ENCODE peak calls at places on chromosomes 5 and 9, in five cellular contexts. Z is CD8-positive, alpha-beta T cell; Q is suprapubic skin; U is tibial nerve; K is hepatocyte. A is an unnamed sample.

GRCh38 chr5:129460121-129460950 is at the start of gene ADAMTS19:
- DNase-seq in Z (no peak), Q (no peak), U (no peak), K (peak), A (no peak)

GRCh38 chr5:52864884-52865283 is 77.2 kb downstream of the ITGA1 start:
- DNase-seq in Z (no peak), Q (no peak), U (no peak), K (no peak), A (no peak)

GRCh38 chr5:95631991-95632675 is 12.2 kb downstream of the GPR150 start:
- DNase-seq in Z (peak), Q (no peak), U (no peak), K (peak), A (no peak)

GRCh38 chr9:130627051-130627450 is 37.3 kb upstream of the PRDM12 start:
- DNase-seq in Z (no peak), Q (no peak), U (no peak), K (no peak), A (no peak)

GRCh38 chr9:127796899-127797370 is 5.7 kb upstream of the FPGS start:
- DNase-seq in Z (no peak), Q (no peak), U (no peak), K (no peak), A (no peak)

GRCh38 chr9:135714242-135715055 is 12.5 kb downstream of the KCNT1 start:
- DNase-seq in Z (no peak), Q (no peak), U (no peak), K (peak), A (no peak)

GRCh38 chr9:99126312-99126711 is 21.4 kb downstream of the TGFBR1 start:
- DNase-seq in Z (no peak), Q (no peak), U (no peak), K (no peak), A (no peak)

GRCh38 chr9:119811030-119811429 is 441.8 kb upstream of the BRINP1 start:
- DNase-seq in Z (no peak), Q (no peak), U (no peak), K (peak), A (no peak)

GRCh38 chr9:82133973-82134372 is 145.4 kb downstream of the SPATA31D1 start:
- DNase-seq in Z (no peak), Q (no peak), U (no peak), K (no peak), A (no peak)

GRCh38 chr9:33210006-33210715 is 29.8 kb upstream of the SPINK4 start:
- DNase-seq in Z (no peak), Q (no peak), U (no peak), K (no peak), A (no peak)

GRCh38 chr5:6686916-6687409 is 26.3 kb upstream of the TENT4A start:
- DNase-seq in Z (no peak), Q (no peak), U (peak), K (peak), A (no peak)

GRCh38 chr5:94747371-94747770 is 128.9 kb downstream of the SLF1 start:
- DNase-seq in Z (no peak), Q (no peak), U (no peak), K (no peak), A (no peak)

GRCh38 chr5:132839426-132840301 is 9.2 kb upstream of the SHROOM1 start:
- DNase-seq in Z (no peak), Q (no peak), U (no peak), K (peak), A (no peak)

GRCh38 chr9:4062966-4063365 is 236.9 kb downstream of the GLIS3 start:
- DNase-seq in Z (no peak), Q (no peak), U (no peak), K (no peak), A (no peak)

GRCh38 chr5:152817311-152817710 is 412.2 kb upstream of the NMUR2 start:
- DNase-seq in Z (no peak), Q (no peak), U (no peak), K (no peak), A (no peak)

GRCh38 chr9:89470239-89470638 is 27.7 kb downstream of the SEMA4D start:
- DNase-seq in Z (no peak), Q (no peak), U (no peak), K (no peak), A (no peak)

GRCh38 chr5:107300928-107301327 is 369.8 kb downstream of the EFNA5 start:
- DNase-seq in Z (no peak), Q (no peak), U (no peak), K (no peak), A (no peak)

DNA sequence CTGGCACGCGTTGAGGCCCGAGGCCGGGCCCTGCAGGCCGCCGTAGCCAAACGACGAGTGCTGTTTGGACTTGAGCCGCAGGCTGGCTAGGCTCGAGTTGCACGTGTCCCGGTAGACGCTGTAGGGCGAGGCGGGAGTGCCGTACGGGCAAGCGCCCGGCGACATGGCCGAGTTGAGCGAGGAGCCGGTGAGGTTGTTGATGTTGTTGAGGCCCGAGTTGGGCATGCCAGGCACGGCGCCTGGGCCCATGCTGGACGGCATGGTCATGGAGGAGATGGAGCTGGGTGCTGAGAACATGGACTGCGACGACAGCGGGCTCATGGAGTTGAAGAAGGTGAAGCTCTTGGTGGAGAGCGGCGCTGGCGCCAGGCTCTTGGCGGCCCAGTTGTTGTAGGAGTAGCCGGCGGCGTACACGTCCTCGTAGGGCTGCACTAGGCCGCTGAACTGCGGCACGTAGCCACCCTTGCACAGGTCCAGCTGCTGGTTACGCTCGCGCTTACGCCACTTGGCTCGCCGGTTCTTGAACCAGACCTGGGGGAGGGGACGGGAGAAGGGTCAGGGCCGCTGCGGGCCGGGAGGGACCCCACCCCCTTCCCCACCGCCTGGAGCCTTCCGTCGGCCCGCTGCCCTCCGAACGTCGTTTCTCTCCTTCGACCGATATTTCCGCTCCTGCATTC is 5.1 kb downstream of the PITX1 start:
- DNase-seq in Z (no peak), Q (no peak), U (no peak), K (no peak), A (no peak)
- H3K27ac ChIP-seq in Z (no peak), Q (no peak), U (no peak), K (peak), A (no peak)

GRCh38 chr5:176812269-176813259 is 2.2 kb downstream of the UNC5A start:
- DNase-seq in Z (no peak), Q (no peak), U (no peak), K (peak), A (no peak)
- TF ChIP-seq CTCF in Z (no peak), Q (no peak), U (no peak), K (peak), A (peak)

GRCh38 chr9:116647515-116647809 is 39.6 kb upstream of the TRIM32 start:
- DNase-seq in Z (no peak), Q (peak), U (no peak), K (no peak), A (peak)
- H3K27ac ChIP-seq in Z (no peak), Q (no peak), U (no peak), K (no peak), A (no peak)

GRCh38 chr5:173970878-173971650 is 17.9 kb upstream of the C5orf47 start:
- DNase-seq in Z (no peak), Q (no peak), U (no peak), K (no peak), A (no peak)
- TF ChIP-seq CTCF in Z (no peak), Q (no peak), U (no peak), K (no peak), A (no peak)

GRCh38 chr5:31864015-31864414 is 225.1 kb downstream of the PDZD2 start:
- DNase-seq in Z (no peak), Q (no peak), U (no peak), K (no peak), A (no peak)
- H3K27ac ChIP-seq in Z (no peak), Q (no peak), U (peak), K (no peak), A (no peak)

GRCh38 chr9:90773593-90773992 is 28.0 kb upstream of the SYK start:
- DNase-seq in Z (no peak), Q (no peak), U (no peak), K (peak), A (no peak)
- TF ChIP-seq CTCF in Z (no peak), Q (peak), U (peak), K (peak), A (peak)

DNA sequence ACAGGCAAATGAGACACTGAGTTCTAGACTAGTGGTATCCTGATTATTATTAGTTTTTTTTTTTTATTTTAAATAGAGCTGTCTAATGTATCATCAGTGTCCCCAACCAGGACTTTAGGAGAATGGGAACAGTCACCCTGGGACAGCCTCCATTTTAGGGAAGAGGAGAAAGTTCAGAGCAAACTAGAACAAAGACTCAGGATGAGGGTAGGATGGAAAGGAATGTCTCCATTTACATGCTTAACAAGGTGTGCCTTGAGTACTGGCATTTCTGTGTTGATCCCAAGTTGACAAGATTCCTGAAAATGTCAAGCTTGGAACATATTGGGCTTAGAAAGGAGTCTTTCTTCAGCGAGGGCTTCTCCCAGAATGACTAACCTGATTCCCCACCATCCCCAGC is 223.5 kb downstream of the ARRDC3 start:
- DNase-seq in Z (no peak), Q (no peak), U (no peak), K (no peak), A (no peak)
- H3K27ac ChIP-seq in Z (no peak), Q (no peak), U (no peak), K (no peak), A (no peak)

GRCh38 chr5:5061836-5062235 is 78.3 kb upstream of the ADAMTS16 start:
- DNase-seq in Z (no peak), Q (no peak), U (no peak), K (no peak), A (no peak)

GRCh38 chr5:5065472-5065871 is 74.7 kb upstream of the ADAMTS16 start:
- DNase-seq in Z (no peak), Q (no peak), U (no peak), K (no peak), A (no peak)

GRCh38 chr5:5066276-5067186 is 73.6 kb upstream of the ADAMTS16 start:
- DNase-seq in Z (no peak), Q (no peak), U (peak), K (no peak), A (no peak)

GRCh38 chr5:5062903-5063302 is 77.2 kb upstream of the ADAMTS16 start:
- DNase-seq in Z (no peak), Q (no peak), U (no peak), K (no peak), A (no peak)

DNA sequence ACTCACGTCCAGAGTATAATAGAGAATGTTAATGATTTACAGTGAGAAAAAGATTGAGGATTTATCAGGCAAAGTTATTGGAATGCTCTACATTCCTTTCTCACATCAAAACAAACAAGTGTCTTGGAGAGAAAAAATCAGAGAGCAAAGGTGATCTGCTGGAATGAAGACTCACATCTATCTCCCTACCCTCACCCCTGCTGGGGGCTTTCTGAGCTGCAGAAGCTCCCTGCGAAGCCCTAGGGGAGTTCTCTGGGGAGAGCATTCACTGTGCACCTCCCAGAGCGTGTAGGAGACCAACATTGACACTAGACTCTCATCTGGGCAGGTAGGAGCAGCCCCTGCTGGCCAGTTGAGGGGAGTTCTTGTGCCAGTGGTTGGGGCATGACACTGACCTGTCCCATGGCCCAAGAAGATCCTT is 76.6 kb upstream of the ADAMTS16 start:
- DNase-seq in Z (no peak), Q (no peak), U (no peak), K (no peak), A (no peak)
- TF ChIP-seq CTCF in Z (no peak), Q (no peak), U (no peak), K (peak), A (no peak)

A was measured in heart right ventricle.